ENCODE peak calls at places on chromosomes 6 and 20, in ten cellular contexts. One of them, this sample, is unnamed.

GRCh38 chr6:144543006-144543871 is 258.1 kb downstream of the UTRN start:
- DNase-seq in small intestine: no peak
- DNase-seq in NCI-H1092: no peak
- DNase-seq in naive B cell: no peak
- DNase-seq in MV-4-11: peak
- DNase-seq in GM20000: no peak
- DNase-seq in COR-L47: no peak
- DNase-seq in HCEC 1CT: peak
- DNase-seq in stromal cell of bone marrow: peak
- DNase-seq in epithelial cell of esophagus: peak
- DNase-seq in this sample: no peak

GRCh38 chr6:132504757-132505156 is 8.2 kb downstream of the STX7 start:
- DNase-seq in small intestine: no peak
- DNase-seq in NCI-H1092: no peak
- DNase-seq in naive B cell: no peak
- DNase-seq in MV-4-11: no peak
- DNase-seq in GM20000: no peak
- DNase-seq in COR-L47: no peak
- DNase-seq in HCEC 1CT: no peak
- DNase-seq in stromal cell of bone marrow: no peak
- DNase-seq in epithelial cell of esophagus: no peak
- DNase-seq in this sample: no peak

GRCh38 chr6:111606620-111607115 is 990 bp upstream of the TRAF3IP2 start:
- DNase-seq in small intestine: peak
- DNase-seq in NCI-H1092: no peak
- DNase-seq in naive B cell: no peak
- DNase-seq in MV-4-11: no peak
- DNase-seq in GM20000: no peak
- DNase-seq in COR-L47: no peak
- DNase-seq in HCEC 1CT: no peak
- DNase-seq in stromal cell of bone marrow: no peak
- DNase-seq in epithelial cell of esophagus: no peak
- DNase-seq in this sample: no peak

GRCh38 chr20:37383229-37383989 is 37.5 kb downstream of the SRC start:
- DNase-seq in small intestine: peak
- DNase-seq in NCI-H1092: no peak
- DNase-seq in naive B cell: no peak
- DNase-seq in MV-4-11: no peak
- DNase-seq in GM20000: no peak
- DNase-seq in COR-L47: no peak
- DNase-seq in HCEC 1CT: no peak
- DNase-seq in stromal cell of bone marrow: no peak
- DNase-seq in epithelial cell of esophagus: peak
- DNase-seq in this sample: no peak

GRCh38 chr20:58967652-58968429 is 13.2 kb upstream of the NELFCD start:
- DNase-seq in small intestine: no peak
- DNase-seq in NCI-H1092: no peak
- DNase-seq in naive B cell: no peak
- DNase-seq in MV-4-11: no peak
- DNase-seq in GM20000: no peak
- DNase-seq in COR-L47: no peak
- DNase-seq in HCEC 1CT: no peak
- DNase-seq in stromal cell of bone marrow: no peak
- DNase-seq in epithelial cell of esophagus: no peak
- DNase-seq in this sample: no peak

GRCh38 chr6:167706313-167707109 is 120.2 kb upstream of the AFDN start:
- DNase-seq in small intestine: no peak
- DNase-seq in NCI-H1092: no peak
- DNase-seq in naive B cell: peak
- DNase-seq in MV-4-11: peak
- DNase-seq in GM20000: peak
- DNase-seq in COR-L47: no peak
- DNase-seq in HCEC 1CT: no peak
- DNase-seq in stromal cell of bone marrow: no peak
- DNase-seq in epithelial cell of esophagus: no peak
- DNase-seq in this sample: peak

GRCh38 chr20:1169224-1169623 is 15.6 kb downstream of the TMEM74B start:
- DNase-seq in small intestine: no peak
- DNase-seq in NCI-H1092: no peak
- DNase-seq in naive B cell: no peak
- DNase-seq in MV-4-11: no peak
- DNase-seq in GM20000: no peak
- DNase-seq in COR-L47: no peak
- DNase-seq in HCEC 1CT: no peak
- DNase-seq in stromal cell of bone marrow: no peak
- DNase-seq in epithelial cell of esophagus: no peak
- DNase-seq in this sample: no peak

GRCh38 chr6:69370763-69371162 is 426.0 kb downstream of the LMBRD1 start:
- DNase-seq in small intestine: no peak
- DNase-seq in NCI-H1092: no peak
- DNase-seq in naive B cell: no peak
- DNase-seq in MV-4-11: no peak
- DNase-seq in GM20000: no peak
- DNase-seq in COR-L47: no peak
- DNase-seq in HCEC 1CT: no peak
- DNase-seq in stromal cell of bone marrow: no peak
- DNase-seq in epithelial cell of esophagus: no peak
- DNase-seq in this sample: no peak

GRCh38 chr6:89951574-89952360 is 57.5 kb downstream of the GJA10 start:
- DNase-seq in small intestine: no peak
- DNase-seq in NCI-H1092: no peak
- DNase-seq in naive B cell: no peak
- DNase-seq in MV-4-11: peak
- DNase-seq in GM20000: no peak
- DNase-seq in COR-L47: peak
- DNase-seq in HCEC 1CT: no peak
- DNase-seq in stromal cell of bone marrow: no peak
- DNase-seq in epithelial cell of esophagus: peak
- DNase-seq in this sample: no peak

GRCh38 chr6:88858455-88858854 is 105.0 kb downstream of the RNGTT start:
- DNase-seq in small intestine: no peak
- DNase-seq in NCI-H1092: no peak
- DNase-seq in naive B cell: no peak
- DNase-seq in MV-4-11: no peak
- DNase-seq in GM20000: no peak
- DNase-seq in COR-L47: no peak
- DNase-seq in HCEC 1CT: no peak
- DNase-seq in stromal cell of bone marrow: no peak
- DNase-seq in epithelial cell of esophagus: no peak
- DNase-seq in this sample: no peak

GRCh38 chr6:170545405-170545804 is 7.7 kb downstream of the PSMB1 start:
- DNase-seq in small intestine: no peak
- DNase-seq in NCI-H1092: peak
- DNase-seq in naive B cell: no peak
- DNase-seq in MV-4-11: no peak
- DNase-seq in GM20000: no peak
- DNase-seq in COR-L47: no peak
- DNase-seq in HCEC 1CT: peak
- DNase-seq in stromal cell of bone marrow: no peak
- DNase-seq in epithelial cell of esophagus: no peak
- DNase-seq in this sample: no peak

GRCh38 chr20:24992420-24993205 is at the start of gene APMAP:
- DNase-seq in small intestine: peak
- DNase-seq in NCI-H1092: peak
- DNase-seq in naive B cell: peak
- DNase-seq in MV-4-11: peak
- DNase-seq in GM20000: peak
- DNase-seq in COR-L47: peak
- DNase-seq in HCEC 1CT: peak
- DNase-seq in stromal cell of bone marrow: peak
- DNase-seq in epithelial cell of esophagus: peak
- DNase-seq in this sample: peak

GRCh38 chr6:3247255-3248146 is 11.2 kb upstream of the PSMG4 start:
- DNase-seq in small intestine: peak
- DNase-seq in NCI-H1092: peak
- DNase-seq in naive B cell: no peak
- DNase-seq in MV-4-11: no peak
- DNase-seq in GM20000: no peak
- DNase-seq in COR-L47: peak
- DNase-seq in HCEC 1CT: peak
- DNase-seq in stromal cell of bone marrow: no peak
- DNase-seq in epithelial cell of esophagus: peak
- DNase-seq in this sample: no peak

GRCh38 chr6:155782320-155782730 is 326.7 kb upstream of the NOX3 start:
- DNase-seq in small intestine: peak
- DNase-seq in NCI-H1092: no peak
- DNase-seq in naive B cell: no peak
- DNase-seq in MV-4-11: no peak
- DNase-seq in GM20000: no peak
- DNase-seq in COR-L47: no peak
- DNase-seq in HCEC 1CT: peak
- DNase-seq in stromal cell of bone marrow: peak
- DNase-seq in epithelial cell of esophagus: peak
- DNase-seq in this sample: no peak

GRCh38 chr6:107264357-107264831 is 149.1 kb upstream of the BEND3 start:
- DNase-seq in small intestine: peak
- DNase-seq in NCI-H1092: peak
- DNase-seq in naive B cell: no peak
- DNase-seq in MV-4-11: no peak
- DNase-seq in GM20000: no peak
- DNase-seq in COR-L47: no peak
- DNase-seq in HCEC 1CT: peak
- DNase-seq in stromal cell of bone marrow: peak
- DNase-seq in epithelial cell of esophagus: peak
- DNase-seq in this sample: no peak

This sample was measured in T-helper 9 cell.